ENCODE peak calls at places on chromosomes 12 and 14, in six cellular contexts. O is HepG2, A is SK-N-SH, Y is HCT116, C is GM12878, P is K562. E is an unnamed sample.

GRCh38 chr14:72714871-72715214 is 179.1 kb downstream of the DPF3 start:
- DNase-seq in O (no peak), P (no peak), C (no peak), A (no peak), Y (no peak), E (no peak)

GRCh38 chr12:111412830-111413441 is 7.2 kb downstream of the SH2B3 start:
- DNase-seq in C (no peak), Y (no peak), P (no peak), O (no peak), A (no peak), E (no peak)

GRCh38 chr14:63426838-63427237 is 108.1 kb upstream of the GPHB5 start:
- DNase-seq in Y (no peak), C (no peak), P (no peak), O (no peak), A (no peak), E (no peak)

GRCh38 chr14:58501214-58501816 is 73.8 kb downstream of the KIAA0586 start:
- DNase-seq in Y (peak; percentile 54), A (peak; percentile 37), C (peak; percentile 30), O (peak; percentile 54), P (peak; percentile 9), E (peak; percentile 15)

GRCh38 chr12:117347588-117347987 is 13.8 kb downstream of the NOS1 start:
- DNase-seq in C (no peak), Y (no peak), O (no peak), P (no peak), A (no peak), E (no peak)

GRCh38 chr12:12791756-12792346 is 6.4 kb downstream of the APOLD1 start:
- DNase-seq in Y (no peak), A (peak; percentile 69), P (no peak), O (no peak), C (no peak), E (no peak)

GRCh38 chr12:70609739-70610491 is 27.3 kb downstream of the PTPRB start:
- DNase-seq in C (no peak), P (peak; percentile 14), Y (no peak), O (no peak), A (peak; percentile 81), E (peak; percentile 35)

GRCh38 chr12:113165521-113166450 is 16.3 kb downstream of the CFAP73 start:
- DNase-seq in Y (no peak), P (no peak), O (no peak), A (no peak), C (no peak), E (no peak)

GRCh38 chr14:34713681-34714319 is 593 bp downstream of the CFL2 start:
- DNase-seq in A (no peak), Y (no peak), P (peak; percentile 7), C (no peak), O (peak; percentile 55), E (peak; percentile 34)

GRCh38 chr12:13024151-13024946 is 19.8 kb upstream of the FAM234B start:
- DNase-seq in C (no peak), A (no peak), Y (peak; percentile 28), O (peak; percentile 11), P (peak; percentile 9), E (no peak)

GRCh38 chr14:85466678-85467077 is 63.3 kb upstream of the FLRT2 start:
- DNase-seq in P (no peak), C (no peak), A (no peak), O (no peak), Y (no peak), E (no peak)

GRCh38 chr12:96811083-96811482 is 96.0 kb upstream of the NEDD1 start:
- DNase-seq in O (peak; percentile 46), C (no peak), A (no peak), P (no peak), Y (no peak), E (peak; percentile 46)

GRCh38 chr14:70955543-70956480 is 48.6 kb downstream of the PCNX1 start:
- DNase-seq in P (no peak), C (no peak), A (peak; percentile 25), Y (no peak), O (peak; percentile 29), E (peak; percentile 60)

GRCh38 chr12:95820096-95820703 is 29.6 kb upstream of the NTN4 start:
- DNase-seq in Y (peak; percentile 41), P (peak; percentile 22), O (peak; percentile 62), A (peak; percentile 65), C (no peak), E (peak; percentile 83)

DNA sequence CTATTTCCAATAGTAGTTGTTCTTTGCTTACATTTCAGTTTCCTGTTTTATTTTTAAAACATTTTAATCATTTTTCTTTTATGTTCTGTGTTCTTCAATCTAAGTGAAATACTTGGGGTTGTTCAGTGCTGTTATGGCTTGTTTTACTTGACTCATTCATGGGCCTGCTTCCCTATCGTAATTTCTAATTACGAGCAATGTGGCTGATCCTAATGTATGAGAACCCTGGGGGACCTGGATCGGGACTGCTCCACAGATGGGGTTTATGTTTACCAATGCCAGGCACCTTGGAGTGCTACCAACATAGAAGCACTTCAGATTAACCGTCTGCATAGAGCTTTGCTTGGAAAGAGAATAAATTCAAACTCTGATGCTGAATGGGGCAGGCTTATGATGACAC is 29.8 kb downstream of the TECPR2 start:
- DNase-seq in A (no peak), O (no peak), C (no peak), P (no peak), Y (no peak), E (no peak)
- TF ChIP-seq JUND in A (no peak), O (no peak), C (no peak), P (no peak), Y (no peak), E (no peak)

GRCh38 chr12:32650508-32650907 is 28.6 kb upstream of the DNM1L start:
- DNase-seq in C (no peak), O (no peak), A (no peak), Y (no peak), P (no peak), E (no peak)
- TF ChIP-seq JUND in C (no peak), O (no peak), A (no peak), Y (no peak), P (no peak), E (no peak)

GRCh38 chr12:50985322-50985721 is 33.0 kb downstream of the HIGD1C start:
- DNase-seq in C (no peak), A (no peak), O (peak; percentile 25), P (no peak), Y (peak; percentile 7), E (no peak)
- TF ChIP-seq JUND in C (no peak), A (peak; percentile 22), O (no peak), P (peak; percentile 12), Y (peak; percentile 71), E (no peak)

DNA sequence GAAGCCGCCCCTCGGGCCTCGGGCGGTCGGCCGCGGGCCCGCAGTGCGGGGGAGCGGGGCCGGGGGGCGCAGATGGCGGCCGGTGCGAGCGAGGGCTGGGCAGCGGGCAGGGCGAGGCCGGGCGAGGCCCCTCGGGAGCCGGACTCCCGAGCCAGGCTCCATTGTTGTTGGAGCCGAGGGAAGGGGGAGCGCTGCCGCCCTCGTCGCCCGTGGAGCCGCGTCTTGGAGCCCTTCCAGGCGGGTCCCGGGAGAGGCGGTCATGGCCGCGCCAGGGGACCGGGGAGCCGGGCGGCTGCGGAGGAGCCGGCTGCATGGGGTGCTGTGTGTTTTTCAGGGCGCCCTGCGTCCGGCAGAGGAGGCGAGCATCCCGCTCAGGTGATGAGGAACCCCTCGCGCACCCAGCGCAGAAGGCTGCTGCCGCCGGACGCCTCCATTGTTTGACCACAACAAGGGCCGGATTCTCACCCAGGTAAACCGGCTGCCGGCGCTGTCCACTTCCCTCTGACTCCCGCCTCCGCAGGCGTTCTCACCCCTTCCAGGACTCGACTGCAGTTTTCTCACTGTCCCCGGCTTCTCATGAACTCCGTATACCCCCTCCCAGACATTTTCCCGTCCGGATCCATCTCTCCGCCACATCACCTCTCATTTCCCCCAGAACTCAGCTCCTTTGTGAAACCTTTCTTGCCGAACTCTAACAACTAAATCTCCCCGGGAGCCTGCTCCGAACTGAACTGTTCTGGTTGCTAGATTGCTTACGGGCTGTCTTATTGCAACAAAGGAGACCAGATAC is 732 bp downstream of the ZNF664 start:
- DNase-seq in P (no peak), C (no peak), A (peak; percentile 70), O (peak; percentile 21), Y (no peak), E (peak; percentile 45)
- TF ChIP-seq JUND in P (no peak), C (no peak), A (no peak), O (no peak), Y (no peak), E (no peak)

DNA sequence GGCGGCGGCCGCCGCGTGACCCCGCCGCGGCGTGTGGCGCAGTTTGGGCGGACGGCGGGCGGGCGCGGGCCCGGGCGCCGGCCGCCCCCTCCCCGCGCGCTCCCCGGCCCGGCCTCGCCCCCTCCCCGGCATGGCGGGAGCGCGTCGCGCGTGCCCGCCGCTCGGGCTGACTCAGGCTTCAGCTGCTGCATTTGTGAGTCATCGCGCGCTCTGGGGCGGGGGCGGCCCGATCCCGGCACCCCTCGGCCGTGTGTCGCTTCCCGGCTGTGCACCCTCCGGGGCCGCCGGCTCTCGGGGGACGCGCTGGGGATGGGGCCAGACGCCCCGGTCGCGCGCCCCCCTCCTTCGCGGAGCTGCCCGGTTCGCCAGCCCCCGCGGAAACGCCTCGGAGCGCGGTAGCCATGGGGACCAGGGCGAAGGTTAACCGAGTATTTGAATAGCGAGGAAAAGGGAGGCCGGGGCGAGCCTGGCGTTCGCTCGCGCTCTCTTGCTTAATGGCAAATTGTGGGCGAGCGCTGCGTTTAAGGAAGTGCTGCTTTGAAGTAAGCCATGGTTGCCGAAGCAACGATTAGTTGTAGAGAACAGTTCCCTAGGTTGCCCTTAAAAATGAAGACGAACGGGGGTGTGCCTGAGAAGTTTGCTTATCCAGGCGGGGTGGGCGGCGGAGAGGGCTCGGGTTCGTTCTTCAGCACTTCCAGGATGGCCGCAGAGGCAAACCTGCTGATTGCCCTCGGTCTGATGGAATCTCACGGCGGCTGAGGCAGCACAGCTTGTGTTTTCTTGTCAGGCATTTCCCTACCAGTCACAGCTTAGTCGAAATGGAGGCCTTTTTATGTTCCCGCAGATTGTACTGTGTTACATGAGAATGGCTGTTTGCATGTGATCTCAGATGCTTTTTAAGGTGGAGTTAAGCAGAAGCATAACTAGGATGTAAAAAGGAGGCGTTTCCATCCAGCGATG is 887 bp downstream of the EIF5 start:
- DNase-seq in C (no peak), O (peak; percentile 64), A (peak; percentile 82), Y (no peak), P (peak; percentile 71), E (peak; percentile 38)
- TF ChIP-seq JUND in C (no peak), O (peak; percentile 49), A (peak; percentile 68), Y (peak; percentile 49), P (peak; percentile 89), E (no peak)